ENCODE peak calls at places on chromosomes 5 and 9, in four cellular contexts. L is endodermal cell, J is astrocyte, F is H1. R is an unnamed sample.

GRCh38 chr9:72203205-72203803 is 54.1 kb downstream of the GDA start:
- DNase-seq in L (peak), J (no peak), F (no peak), R (peak)

GRCh38 chr5:146103594-146103993 is 1.8 kb downstream of the PLAC8L1 start:
- DNase-seq in L (no peak), J (no peak), F (no peak), R (no peak)

GRCh38 chr9:115008536-115008935 is 78.1 kb upstream of the TNFSF8 start:
- DNase-seq in L (peak), J (peak), F (no peak), R (no peak)

GRCh38 chr9:114850871-114851270 is 45.0 kb upstream of the TNFSF15 start:
- DNase-seq in L (no peak), J (peak), F (no peak), R (no peak)

GRCh38 chr5:134127376-134127861 is 12.9 kb downstream of the TCF7 start:
- DNase-seq in L (no peak), J (peak), F (no peak), R (no peak)

GRCh38 chr5:154274828-154275185 is 84.3 kb downstream of the GALNT10 start:
- DNase-seq in L (no peak), J (peak), F (no peak), R (no peak)

GRCh38 chr9:98787766-98788335 is 8.5 kb downstream of the ANKS6 start:
- DNase-seq in L (no peak), J (no peak), F (peak), R (no peak)

GRCh38 chr5:38595149-38595725 is 38.8 kb upstream of the LIFR start:
- DNase-seq in L (peak), J (peak), F (no peak), R (no peak)

GRCh38 chr9:128916204-128916603 is 4.6 kb upstream of the PHYHD1 start:
- DNase-seq in L (peak), J (no peak), F (no peak), R (no peak)

GRCh38 chr5:67156976-67157583 is 39.5 kb downstream of the CD180 start:
- DNase-seq in L (peak), J (peak), F (no peak), R (peak)

GRCh38 chr5:107542831-107543231 is 127.9 kb downstream of the EFNA5 start:
- DNase-seq in L (no peak), J (peak), F (no peak), R (no peak)

GRCh38 chr5:1171340-1171941 is 30.0 kb upstream of the SLC6A19 start:
- DNase-seq in L (no peak), J (peak), F (no peak), R (no peak)

GRCh38 chr5:96432245-96433065 is 593 bp downstream of the PCSK1 start:
- DNase-seq in L (peak), J (peak), F (peak), R (no peak)

DNA sequence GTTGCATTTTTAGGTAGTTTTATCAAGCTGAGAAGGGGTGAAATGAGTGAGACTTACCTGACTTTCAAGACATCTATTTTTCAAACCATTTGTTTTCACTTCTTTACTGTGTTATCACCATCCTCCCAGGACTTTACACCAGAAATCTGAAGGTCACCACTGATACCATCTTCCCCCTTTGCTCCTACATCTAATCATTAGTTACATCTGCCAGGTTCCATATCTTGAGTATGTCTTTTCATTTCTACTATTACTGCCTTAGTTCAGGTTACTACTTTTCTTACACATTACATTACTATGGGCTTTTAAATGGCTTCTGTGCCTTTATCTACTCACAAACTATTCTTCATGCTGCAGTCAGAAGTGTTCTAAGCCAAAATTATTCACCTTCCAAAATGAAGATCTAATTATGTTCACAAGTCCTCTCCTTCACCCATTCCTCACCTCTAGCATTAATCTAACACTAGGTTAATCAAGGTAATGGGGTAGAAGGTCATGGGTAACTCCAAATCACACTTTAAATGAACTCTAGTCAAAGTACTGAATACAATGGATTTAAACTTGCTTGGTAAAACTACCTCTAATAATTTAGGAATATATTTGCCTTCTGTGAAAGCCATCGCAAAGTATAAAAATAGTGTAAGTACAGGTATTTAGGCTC is 2.1 kb upstream of the HSDL2 start:
- DNase-seq in L (no peak), J (no peak), F (no peak), R (no peak)
- H3K27ac ChIP-seq in L (no peak), J (no peak), F (no peak), R (no peak)

DNA sequence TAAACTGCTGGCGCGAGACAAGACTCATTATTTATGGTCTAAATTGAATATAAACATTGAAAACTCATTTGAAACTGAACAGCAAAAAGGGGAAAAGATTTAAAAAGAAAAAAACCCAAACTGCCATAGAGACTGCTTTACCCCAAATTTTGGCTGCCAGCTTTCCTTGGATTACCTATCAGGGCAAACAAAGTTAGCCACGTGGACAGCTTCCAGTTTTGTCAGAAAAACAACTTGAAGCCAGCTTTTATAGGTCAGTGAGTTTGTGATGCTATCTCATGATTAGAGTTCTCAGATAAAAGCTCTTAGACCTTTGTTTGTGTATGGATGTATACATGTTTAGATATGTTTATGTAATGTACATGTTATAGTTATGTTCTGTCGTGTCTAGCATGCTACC is 16.1 kb downstream of the FBP2 start:
- DNase-seq in L (no peak), J (no peak), F (no peak), R (no peak)
- H3K4me3 ChIP-seq in L (no peak), J (no peak), F (no peak), R (no peak)

DNA sequence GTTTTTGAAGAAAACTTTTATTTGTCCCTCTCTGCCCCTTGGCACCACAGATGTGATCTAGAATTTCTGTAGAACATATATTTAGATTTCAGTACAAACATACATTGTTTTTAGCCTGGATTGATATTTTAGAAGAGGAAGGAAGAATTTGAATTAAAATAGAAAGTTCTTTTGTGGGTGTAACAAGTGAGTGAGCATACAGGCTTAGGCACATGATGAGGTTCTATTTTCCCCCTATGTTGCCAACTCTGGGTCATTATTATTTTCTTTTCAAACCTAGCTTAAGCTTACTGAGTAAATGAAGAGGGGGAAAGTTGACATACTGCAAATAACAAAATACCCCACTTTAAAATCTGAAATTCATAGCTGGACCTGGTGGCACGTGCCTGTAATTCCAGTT is 102.9 kb downstream of the GCNT1 start:
- DNase-seq in L (no peak), J (no peak), F (no peak), R (no peak)
- H3K9ac ChIP-seq in L (no peak), J (no peak), F (no peak), R (no peak)

DNA sequence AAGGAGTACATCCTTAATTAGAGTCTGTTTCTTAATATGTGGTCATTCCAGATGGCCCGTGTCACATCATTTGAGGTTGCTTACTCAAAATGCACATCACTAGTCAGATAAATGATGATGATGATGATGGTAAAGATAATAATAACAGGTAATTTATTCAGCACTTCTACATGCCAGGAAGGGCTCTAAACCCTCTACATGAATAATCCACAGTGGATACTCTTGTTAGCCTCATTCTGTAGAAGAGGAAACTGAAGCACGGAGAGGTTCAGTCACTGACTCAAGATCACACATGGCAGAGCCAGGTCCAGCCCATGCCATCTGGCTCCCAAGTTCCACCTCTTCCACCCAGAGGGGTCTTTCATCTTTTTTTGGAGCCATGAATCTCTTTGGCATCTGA is 11.7 kb downstream of the SH3PXD2B start:
- DNase-seq in L (no peak), J (peak), F (no peak), R (no peak)
- H3K27ac ChIP-seq in L (no peak), J (peak), F (no peak), R (no peak)

GRCh38 chr5:111296570-111296969 is 72.4 kb downstream of the CAMK4 start:
- DNase-seq in L (no peak), J (no peak), F (no peak), R (no peak)
- H3K4me3 ChIP-seq in L (no peak), J (no peak), F (no peak), R (no peak)

GRCh38 chr5:149635394-149635793 is 54.1 kb downstream of the ARHGEF37 start:
- DNase-seq in L (no peak), J (peak), F (no peak), R (no peak)
- H3K9ac ChIP-seq in L (no peak), J (no peak), F (no peak), R (no peak)

DNA sequence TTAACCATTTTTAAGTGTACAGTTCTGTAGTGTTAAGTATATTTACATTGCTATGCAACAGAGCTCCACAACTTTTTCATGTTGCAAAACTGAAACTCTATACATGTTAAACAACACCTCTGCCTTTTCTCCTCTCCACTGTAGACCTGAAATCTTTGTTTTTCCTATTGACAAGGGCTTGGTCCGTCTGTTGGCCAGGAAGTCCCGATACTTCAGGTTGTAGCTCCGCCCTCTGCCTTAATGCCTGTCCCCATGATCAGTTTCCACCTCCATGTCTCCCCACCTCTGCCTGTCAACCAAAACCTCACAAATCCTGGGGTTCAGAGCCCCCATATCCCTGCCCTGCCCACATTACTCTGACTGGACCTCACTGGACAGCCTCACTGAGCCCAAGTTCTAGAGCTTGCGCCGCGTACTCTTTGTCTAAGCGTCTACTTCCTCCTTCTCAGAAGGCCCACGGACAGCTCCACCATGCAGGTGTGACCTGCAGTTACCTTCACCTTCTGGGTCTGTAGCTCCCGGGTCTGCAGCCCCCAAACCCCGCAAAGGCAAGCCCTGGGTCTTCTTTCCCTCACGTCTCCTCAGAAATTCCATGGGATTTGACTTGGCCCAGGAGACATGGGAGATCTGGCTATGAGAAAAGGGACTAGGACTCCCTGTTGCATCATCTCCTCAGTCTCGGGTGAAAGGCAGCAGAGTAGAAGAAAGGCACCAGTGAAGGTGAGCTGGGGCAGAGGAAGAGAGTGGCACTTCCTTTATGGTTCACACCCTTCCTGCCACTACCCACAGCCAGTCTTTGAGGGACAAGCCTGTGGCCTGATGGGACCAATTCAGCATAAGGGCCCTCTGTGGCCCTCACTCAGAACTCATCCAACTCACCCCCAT is 8.0 kb downstream of the GLIPR2 start:
- DNase-seq in L (no peak), J (no peak), F (no peak), R (peak)
- H3K27ac ChIP-seq in L (no peak), J (no peak), F (no peak), R (no peak)